ENCODE peak calls at places on chromosomes 7 and 10, in six cellular contexts. T is neural crest cell, E is uterus, Q is left ventricle myocardium inferior, G is tibial nerve, Y is psoas muscle. Z is an unnamed sample.

GRCh38 chr7:1290262-1291039 is 57.8 kb downstream of the UNCX start:
- DNase-seq in T (no peak), E (no peak), Q (no peak), G (no peak), Y (no peak), Z (peak; percentile 56)

GRCh38 chr10:98481418-98481945 is 34.7 kb upstream of the HPS1 start:
- DNase-seq in T (no peak), E (no peak), Q (no peak), G (no peak), Y (no peak), Z (no peak)

GRCh38 chr7:83921798-83922607 is 272.6 kb downstream of the SEMA3A start:
- DNase-seq in T (no peak), E (no peak), Q (no peak), G (no peak), Y (no peak), Z (no peak)

GRCh38 chr7:17069146-17069545 is 187.4 kb upstream of the AGR3 start:
- DNase-seq in T (no peak), E (no peak), Q (no peak), G (no peak), Y (no peak), Z (no peak)

GRCh38 chr7:159102681-159103381 is 41.8 kb downstream of the VIPR2 start:
- DNase-seq in T (no peak), E (peak; percentile 6), Q (no peak), G (no peak), Y (peak; percentile 5), Z (no peak)

GRCh38 chr7:116443646-116444045 is 55.9 kb upstream of the CAV2 start:
- DNase-seq in T (no peak), E (no peak), Q (no peak), G (no peak), Y (no peak), Z (no peak)

GRCh38 chr10:34407227-34407626 is 407.9 kb downstream of the PARD3 start:
- DNase-seq in T (no peak), E (no peak), Q (peak; percentile 17), G (no peak), Y (no peak), Z (peak; percentile 47)

GRCh38 chr7:141891338-141891737 is 24.9 kb upstream of the OR9A4 start:
- DNase-seq in T (no peak), E (no peak), Q (no peak), G (no peak), Y (no peak), Z (no peak)

GRCh38 chr7:149330914-149331567 is 69.0 kb downstream of the ZNF783 start:
- DNase-seq in T (no peak), E (no peak), Q (no peak), G (no peak), Y (no peak), Z (no peak)

GRCh38 chr7:157018328-157018996 is 8.0 kb upstream of the MNX1 start:
- DNase-seq in T (no peak), E (no peak), Q (no peak), G (no peak), Y (no peak), Z (no peak)

GRCh38 chr7:1248077-1248458 is 15.4 kb downstream of the UNCX start:
- DNase-seq in T (no peak), E (no peak), Q (no peak), G (no peak), Y (peak; percentile 10), Z (no peak)

GRCh38 chr7:2929321-2930201 is 85.5 kb upstream of the GNA12 start:
- DNase-seq in T (no peak), E (no peak), Q (peak; percentile 7), G (no peak), Y (no peak), Z (no peak)

GRCh38 chr7:93883078-93883916 is 7.3 kb downstream of the TFPI2 start:
- DNase-seq in T (no peak), E (no peak), Q (no peak), G (no peak), Y (no peak), Z (no peak)

GRCh38 chr7:98870071-98870651 is 347 bp upstream of the TMEM130 start:
- DNase-seq in T (no peak), E (peak; percentile 35), Q (peak; percentile 26), G (no peak), Y (peak; percentile 56), Z (peak; percentile 51)

GRCh38 chr7:57403601-57404342 is 46.2 kb upstream of the ZNF716 start:
- DNase-seq in T (no peak), E (peak; percentile 81), Q (peak; percentile 88), G (peak; percentile 15), Y (peak; percentile 69), Z (no peak)

GRCh38 chr7:106418526-106418925 is 133.7 kb upstream of the NAMPT start:
- DNase-seq in T (no peak), E (no peak), Q (no peak), G (no peak), Y (no peak), Z (peak; percentile 10)

GRCh38 chr10:43287056-43288007 is 20.5 kb upstream of the RASGEF1A start:
- DNase-seq in T (no peak), E (no peak), Q (no peak), G (no peak), Y (no peak), Z (peak; percentile 86)

GRCh38 chr10:102744374-102745051 is 765 bp downstream of the WBP1L start:
- DNase-seq in T (no peak), E (no peak), Q (no peak), G (no peak), Y (no peak), Z (no peak)

GRCh38 chr10:59108296-59108695 is 68.1 kb upstream of the PHYHIPL start:
- DNase-seq in T (no peak), E (no peak), Q (no peak), G (no peak), Y (no peak), Z (no peak)

GRCh38 chr10:113069595-113069994 is 119.5 kb downstream of the TCF7L2 start:
- DNase-seq in T (no peak), E (no peak), Q (no peak), G (no peak), Y (no peak), Z (peak; percentile 70)

GRCh38 chr10:28095791-28096367 is 97.0 kb upstream of the ODAD2 start:
- DNase-seq in T (no peak), E (no peak), Q (no peak), G (no peak), Y (no peak), Z (no peak)

GRCh38 chr7:116966606-116967005 is 13.3 kb downstream of the ST7 start:
- DNase-seq in T (no peak), E (no peak), Q (no peak), G (no peak), Y (no peak), Z (no peak)

GRCh38 chr10:9734218-9734617 is 1283.5 kb upstream of the CELF2 start:
- DNase-seq in T (no peak), E (no peak), Q (no peak), G (no peak), Y (no peak), Z (no peak)

GRCh38 chr10:2279666-2280065 is 542.3 kb upstream of the ADARB2 start:
- DNase-seq in T (no peak), E (no peak), Q (no peak), G (no peak), Y (no peak), Z (no peak)

GRCh38 chr10:92846819-92847184 is 1.5 kb upstream of the EXOC6 start:
- DNase-seq in T (no peak), E (no peak), Q (no peak), G (no peak), Y (no peak), Z (no peak)

GRCh38 chr10:92847185-92847864 is 995 bp upstream of the EXOC6 start:
- DNase-seq in T (no peak), E (no peak), Q (no peak), G (no peak), Y (no peak), Z (no peak)

GRCh38 chr10:92845926-92846325 is 2.4 kb upstream of the EXOC6 start:
- DNase-seq in T (no peak), E (no peak), Q (no peak), G (no peak), Y (no peak), Z (no peak)

GRCh38 chr10:92848037-92848440 is 281 bp upstream of the EXOC6 start:
- DNase-seq in T (no peak), E (no peak), Q (no peak), G (no peak), Y (no peak), Z (no peak)

DNA sequence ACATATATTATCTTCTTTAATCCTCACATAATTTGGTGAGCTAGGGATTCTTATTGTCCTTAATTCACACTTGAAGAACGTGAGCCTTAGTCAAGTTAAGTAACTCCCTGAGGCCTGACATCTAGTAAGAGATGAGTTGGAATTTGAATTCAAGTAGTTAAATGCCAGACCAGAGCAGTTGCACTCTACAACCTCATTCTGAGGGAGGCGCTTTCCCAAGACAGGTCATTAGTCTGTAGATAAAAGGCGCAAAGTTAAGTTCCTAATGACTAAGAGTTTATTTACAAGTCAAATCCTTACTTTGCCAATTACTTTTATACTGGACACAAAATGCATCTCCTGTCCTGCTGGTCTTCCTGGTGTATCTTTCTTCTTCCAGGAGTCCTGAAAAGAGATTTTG is 3.6 kb upstream of the EXOC6 start:
- DNase-seq in T (no peak), E (no peak), Q (no peak), G (no peak), Y (no peak), Z (no peak)
- TF ChIP-seq CTCF in T (no peak), E (no peak), Q (no peak), G (no peak), Y (no peak), Z (no peak)

GRCh38 chr10:88401671-88402347 is 181.3 kb downstream of the RNLS start:
- DNase-seq in T (no peak), E (no peak), Q (no peak), G (no peak), Y (no peak), Z (no peak)
- TF ChIP-seq CTCF in T (no peak), E (peak; percentile 38), Q (peak; percentile 41), G (no peak), Y (peak; percentile 7), Z (no peak)

DNA sequence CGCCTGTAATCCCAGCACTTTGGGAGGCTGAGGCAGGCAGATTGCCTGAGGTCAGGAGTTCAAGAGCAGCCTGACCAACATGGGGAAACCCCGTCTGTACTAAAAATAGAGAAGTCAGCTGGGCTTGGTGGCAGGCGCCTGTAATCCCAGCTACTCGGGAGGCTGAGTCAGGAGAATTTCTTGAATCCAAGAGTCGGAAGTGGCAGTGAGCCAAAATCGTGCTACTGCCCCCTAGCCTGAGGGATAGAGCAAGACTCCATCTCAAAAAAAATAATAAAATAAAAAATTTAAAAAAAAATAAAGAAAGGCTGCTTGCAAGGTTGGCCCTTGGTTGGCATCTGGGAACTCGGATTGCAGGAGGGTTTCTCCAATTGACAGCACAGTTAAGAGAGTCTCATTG is 221.6 kb downstream of the DGKI start:
- DNase-seq in T (no peak), E (no peak), Q (no peak), G (no peak), Y (no peak), Z (peak; percentile 2)
- TF ChIP-seq CTCF in T (no peak), E (no peak), Q (no peak), G (no peak), Y (no peak), Z (no peak)

GRCh38 chr10:86077871-86078638 is 288.5 kb downstream of the GRID1 start:
- DNase-seq in T (no peak), E (no peak), Q (no peak), G (no peak), Y (no peak), Z (no peak)
- TF ChIP-seq CTCF in T (no peak), E (no peak), Q (no peak), G (no peak), Y (no peak), Z (no peak)

GRCh38 chr10:109889867-109890266 is 33.4 kb downstream of the XPNPEP1 start:
- DNase-seq in T (no peak), E (no peak), Q (no peak), G (no peak), Y (no peak), Z (no peak)
- TF ChIP-seq CTCF in T (no peak), E (no peak), Q (no peak), G (no peak), Y (no peak), Z (no peak)

Z was measured in Calu3.